ENCODE peak calls at places on chromosomes 7 and 10, in nine cellular contexts. One of them, this sample, is unnamed. For H3K4me1, the result is how much of the 10 kb centered on the place peaks cover.

GRCh38 chr10:68032113-68032512 is 43.0 kb downstream of the HERC4 start:
- DNase-seq in CD8-positive, alpha-beta T cell: no peak
- DNase-seq in CD8-positive, alpha-beta memory T cell: no peak
- DNase-seq in OCI-LY7: no peak
- DNase-seq in neural progenitor cell: no peak
- DNase-seq in hepatocyte: peak
- DNase-seq in GM23248: no peak
- DNase-seq in A549: no peak
- DNase-seq in breast epithelium: no peak
- DNase-seq in this sample: no peak

GRCh38 chr7:138538518-138538917 is 78.5 kb downstream of the TRIM24 start:
- DNase-seq in CD8-positive, alpha-beta T cell: no peak
- DNase-seq in CD8-positive, alpha-beta memory T cell: no peak
- DNase-seq in OCI-LY7: no peak
- DNase-seq in neural progenitor cell: no peak
- DNase-seq in hepatocyte: no peak
- DNase-seq in GM23248: no peak
- DNase-seq in A549: no peak
- DNase-seq in breast epithelium: no peak
- DNase-seq in this sample: no peak

GRCh38 chr10:131630772-131631258 is 270.0 kb upstream of the PPP2R2D start:
- DNase-seq in CD8-positive, alpha-beta T cell: no peak
- DNase-seq in CD8-positive, alpha-beta memory T cell: no peak
- DNase-seq in OCI-LY7: no peak
- DNase-seq in neural progenitor cell: no peak
- DNase-seq in hepatocyte: peak
- DNase-seq in GM23248: no peak
- DNase-seq in A549: no peak
- DNase-seq in breast epithelium: no peak
- DNase-seq in this sample: no peak

GRCh38 chr7:136957391-136957790 is 88.9 kb downstream of the CHRM2 start:
- DNase-seq in CD8-positive, alpha-beta T cell: no peak
- DNase-seq in CD8-positive, alpha-beta memory T cell: no peak
- DNase-seq in OCI-LY7: no peak
- DNase-seq in neural progenitor cell: no peak
- DNase-seq in hepatocyte: no peak
- DNase-seq in GM23248: peak
- DNase-seq in A549: no peak
- DNase-seq in breast epithelium: no peak
- DNase-seq in this sample: no peak

GRCh38 chr7:57646219-57646900 is 196.4 kb downstream of the ZNF716 start:
- DNase-seq in CD8-positive, alpha-beta T cell: no peak
- DNase-seq in CD8-positive, alpha-beta memory T cell: no peak
- DNase-seq in OCI-LY7: no peak
- DNase-seq in neural progenitor cell: no peak
- DNase-seq in hepatocyte: no peak
- DNase-seq in GM23248: no peak
- DNase-seq in A549: no peak
- DNase-seq in breast epithelium: no peak
- DNase-seq in this sample: no peak

GRCh38 chr10:21715531-21716195 is 181.6 kb downstream of the MLLT10 start:
- DNase-seq in CD8-positive, alpha-beta T cell: no peak
- DNase-seq in CD8-positive, alpha-beta memory T cell: no peak
- DNase-seq in OCI-LY7: no peak
- DNase-seq in neural progenitor cell: no peak
- DNase-seq in hepatocyte: no peak
- DNase-seq in GM23248: peak
- DNase-seq in A549: no peak
- DNase-seq in breast epithelium: no peak
- DNase-seq in this sample: no peak

GRCh38 chr7:28410628-28411578 is 1.4 kb upstream of the CREB5 start:
- DNase-seq in CD8-positive, alpha-beta T cell: no peak
- DNase-seq in CD8-positive, alpha-beta memory T cell: no peak
- DNase-seq in OCI-LY7: no peak
- DNase-seq in neural progenitor cell: peak
- DNase-seq in hepatocyte: peak
- DNase-seq in GM23248: peak
- DNase-seq in A549: no peak
- DNase-seq in breast epithelium: no peak
- DNase-seq in this sample: peak

GRCh38 chr7:80482938-80483337 is 28.9 kb downstream of the GNAT3 start:
- DNase-seq in CD8-positive, alpha-beta T cell: no peak
- DNase-seq in CD8-positive, alpha-beta memory T cell: no peak
- DNase-seq in OCI-LY7: no peak
- DNase-seq in neural progenitor cell: no peak
- DNase-seq in hepatocyte: no peak
- DNase-seq in GM23248: no peak
- DNase-seq in A549: no peak
- DNase-seq in breast epithelium: no peak
- DNase-seq in this sample: no peak

GRCh38 chr7:79984210-79984609 is 150.4 kb upstream of the GNAI1 start:
- DNase-seq in CD8-positive, alpha-beta T cell: no peak
- DNase-seq in CD8-positive, alpha-beta memory T cell: no peak
- DNase-seq in OCI-LY7: no peak
- DNase-seq in neural progenitor cell: no peak
- DNase-seq in hepatocyte: no peak
- DNase-seq in GM23248: peak
- DNase-seq in A549: no peak
- DNase-seq in breast epithelium: no peak
- DNase-seq in this sample: no peak

GRCh38 chr10:22760025-22760424 is 45.6 kb upstream of the PIP4K2A start:
- DNase-seq in CD8-positive, alpha-beta T cell: no peak
- DNase-seq in CD8-positive, alpha-beta memory T cell: no peak
- DNase-seq in OCI-LY7: no peak
- DNase-seq in neural progenitor cell: no peak
- DNase-seq in hepatocyte: no peak
- DNase-seq in GM23248: no peak
- DNase-seq in A549: no peak
- DNase-seq in breast epithelium: no peak
- DNase-seq in this sample: no peak

GRCh38 chr10:27742926-27743735 is 2.5 kb downstream of the MKX start:
- DNase-seq in CD8-positive, alpha-beta T cell: peak
- DNase-seq in CD8-positive, alpha-beta memory T cell: peak
- DNase-seq in OCI-LY7: no peak
- DNase-seq in neural progenitor cell: peak
- DNase-seq in hepatocyte: peak
- DNase-seq in GM23248: peak
- DNase-seq in A549: no peak
- DNase-seq in breast epithelium: no peak
- DNase-seq in this sample: peak

GRCh38 chr7:21850531-21851285 is 95.0 kb downstream of the CDCA7L start:
- DNase-seq in CD8-positive, alpha-beta T cell: no peak
- DNase-seq in CD8-positive, alpha-beta memory T cell: no peak
- DNase-seq in OCI-LY7: no peak
- DNase-seq in neural progenitor cell: no peak
- DNase-seq in hepatocyte: no peak
- DNase-seq in GM23248: peak
- DNase-seq in A549: no peak
- DNase-seq in breast epithelium: no peak
- DNase-seq in this sample: no peak

GRCh38 chr10:50992356-50992866 is 81.9 kb upstream of the PRKG1 start:
- DNase-seq in CD8-positive, alpha-beta T cell: no peak
- DNase-seq in CD8-positive, alpha-beta memory T cell: no peak
- DNase-seq in OCI-LY7: no peak
- DNase-seq in neural progenitor cell: peak
- DNase-seq in hepatocyte: no peak
- DNase-seq in GM23248: peak
- DNase-seq in A549: no peak
- DNase-seq in breast epithelium: no peak
- DNase-seq in this sample: peak

GRCh38 chr10:16381083-16381482 is 55.7 kb upstream of the PTER start:
- DNase-seq in CD8-positive, alpha-beta T cell: no peak
- DNase-seq in CD8-positive, alpha-beta memory T cell: no peak
- DNase-seq in OCI-LY7: no peak
- DNase-seq in neural progenitor cell: no peak
- DNase-seq in hepatocyte: peak
- DNase-seq in GM23248: no peak
- DNase-seq in A549: peak
- DNase-seq in breast epithelium: no peak
- DNase-seq in this sample: no peak

GRCh38 chr7:100847360-100847759 is 5.2 kb upstream of the SLC12A9 start:
- DNase-seq in CD8-positive, alpha-beta T cell: no peak
- DNase-seq in CD8-positive, alpha-beta memory T cell: no peak
- DNase-seq in OCI-LY7: no peak
- DNase-seq in neural progenitor cell: no peak
- DNase-seq in hepatocyte: no peak
- DNase-seq in GM23248: no peak
- DNase-seq in A549: no peak
- DNase-seq in breast epithelium: no peak
- DNase-seq in this sample: no peak

GRCh38 chr10:96830511-96831199 is 1.4 kb upstream of the LCOR start:
- DNase-seq in CD8-positive, alpha-beta T cell: peak
- DNase-seq in CD8-positive, alpha-beta memory T cell: peak
- DNase-seq in OCI-LY7: peak
- DNase-seq in neural progenitor cell: peak
- DNase-seq in hepatocyte: peak
- DNase-seq in GM23248: peak
- DNase-seq in A549: peak
- DNase-seq in breast epithelium: no peak
- DNase-seq in this sample: peak

GRCh38 chr7:4964506-4964905 is 5.5 kb upstream of the MMD2 start:
- DNase-seq in CD8-positive, alpha-beta T cell: no peak
- DNase-seq in CD8-positive, alpha-beta memory T cell: no peak
- DNase-seq in OCI-LY7: no peak
- DNase-seq in neural progenitor cell: no peak
- DNase-seq in hepatocyte: no peak
- DNase-seq in GM23248: no peak
- DNase-seq in A549: no peak
- DNase-seq in breast epithelium: no peak
- DNase-seq in this sample: no peak

GRCh38 chr7:127390186-127390816 is 2.2 kb downstream of the ZNF800 start:
- DNase-seq in CD8-positive, alpha-beta T cell: no peak
- DNase-seq in CD8-positive, alpha-beta memory T cell: no peak
- DNase-seq in OCI-LY7: no peak
- DNase-seq in neural progenitor cell: no peak
- DNase-seq in hepatocyte: no peak
- DNase-seq in GM23248: no peak
- DNase-seq in A549: no peak
- DNase-seq in breast epithelium: no peak
- DNase-seq in this sample: no peak
- H3K4me1 ChIP-seq in CD8-positive, alpha-beta T cell: half or more
- H3K4me1 ChIP-seq in CD8-positive, alpha-beta memory T cell: under half
- H3K4me1 ChIP-seq in OCI-LY7: under half
- H3K4me1 ChIP-seq in neural progenitor cell: under half
- H3K4me1 ChIP-seq in hepatocyte: under half
- H3K4me1 ChIP-seq in GM23248: under half
- H3K4me1 ChIP-seq in A549: under half
- H3K4me1 ChIP-seq in breast epithelium: under half
- H3K4me1 ChIP-seq in this sample: under half

DNA sequence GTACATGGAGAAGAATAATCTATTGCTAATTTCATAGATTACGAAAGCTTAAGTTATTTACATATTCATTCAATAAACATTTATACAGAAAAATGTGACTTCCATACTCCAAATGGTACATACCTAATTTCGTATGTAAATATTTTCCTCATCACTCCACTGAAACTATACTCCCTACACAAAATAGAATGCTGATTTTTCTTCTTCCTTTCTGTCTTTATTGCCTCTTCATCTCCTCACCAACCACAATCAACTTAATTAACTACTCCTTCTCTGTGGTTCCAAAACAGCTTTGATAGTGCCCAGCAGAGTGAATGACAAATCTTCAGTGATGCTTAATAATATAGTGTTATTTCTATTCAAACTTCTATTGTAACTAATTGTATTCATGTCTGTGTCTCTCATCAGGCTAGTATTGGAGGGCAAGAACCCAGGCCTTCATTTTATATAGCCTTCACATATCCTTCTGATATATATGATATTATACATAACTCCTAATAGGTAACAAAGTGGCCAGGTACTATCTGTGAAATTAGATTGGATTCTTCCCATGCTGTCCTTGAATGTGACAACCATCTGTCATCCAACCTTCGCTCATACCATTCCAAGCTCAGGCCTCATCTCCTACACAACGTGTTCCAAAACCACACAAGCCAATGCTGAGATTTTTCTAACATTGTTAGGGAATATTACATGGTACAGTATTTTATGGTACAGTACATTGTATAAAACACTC is 5.3 kb downstream of the ITGB1 start:
- DNase-seq in CD8-positive, alpha-beta T cell: no peak
- DNase-seq in CD8-positive, alpha-beta memory T cell: no peak
- DNase-seq in OCI-LY7: no peak
- DNase-seq in neural progenitor cell: no peak
- DNase-seq in hepatocyte: no peak
- DNase-seq in GM23248: no peak
- DNase-seq in A549: no peak
- DNase-seq in breast epithelium: no peak
- DNase-seq in this sample: no peak
- H3K4me3 ChIP-seq in CD8-positive, alpha-beta T cell: no peak
- H3K4me3 ChIP-seq in CD8-positive, alpha-beta memory T cell: no peak
- H3K4me3 ChIP-seq in OCI-LY7: peak
- H3K4me3 ChIP-seq in neural progenitor cell: no peak
- H3K4me3 ChIP-seq in hepatocyte: no peak
- H3K4me3 ChIP-seq in GM23248: peak
- H3K4me3 ChIP-seq in A549: peak
- H3K4me3 ChIP-seq in breast epithelium: no peak
- H3K4me3 ChIP-seq in this sample: no peak

GRCh38 chr7:50940621-50941020 is 157.9 kb upstream of the GRB10 start:
- DNase-seq in CD8-positive, alpha-beta T cell: no peak
- DNase-seq in CD8-positive, alpha-beta memory T cell: no peak
- DNase-seq in OCI-LY7: no peak
- DNase-seq in neural progenitor cell: no peak
- DNase-seq in hepatocyte: no peak
- DNase-seq in GM23248: peak
- DNase-seq in A549: no peak
- DNase-seq in breast epithelium: no peak
- DNase-seq in this sample: no peak
- H3K4me1 ChIP-seq in CD8-positive, alpha-beta T cell: under half
- H3K4me1 ChIP-seq in CD8-positive, alpha-beta memory T cell: under half
- H3K4me1 ChIP-seq in OCI-LY7: under half
- H3K4me1 ChIP-seq in neural progenitor cell: under half
- H3K4me1 ChIP-seq in hepatocyte: under half
- H3K4me1 ChIP-seq in GM23248: under half
- H3K4me1 ChIP-seq in A549: under half
- H3K4me1 ChIP-seq in breast epithelium: under half
- H3K4me1 ChIP-seq in this sample: under half

DNA sequence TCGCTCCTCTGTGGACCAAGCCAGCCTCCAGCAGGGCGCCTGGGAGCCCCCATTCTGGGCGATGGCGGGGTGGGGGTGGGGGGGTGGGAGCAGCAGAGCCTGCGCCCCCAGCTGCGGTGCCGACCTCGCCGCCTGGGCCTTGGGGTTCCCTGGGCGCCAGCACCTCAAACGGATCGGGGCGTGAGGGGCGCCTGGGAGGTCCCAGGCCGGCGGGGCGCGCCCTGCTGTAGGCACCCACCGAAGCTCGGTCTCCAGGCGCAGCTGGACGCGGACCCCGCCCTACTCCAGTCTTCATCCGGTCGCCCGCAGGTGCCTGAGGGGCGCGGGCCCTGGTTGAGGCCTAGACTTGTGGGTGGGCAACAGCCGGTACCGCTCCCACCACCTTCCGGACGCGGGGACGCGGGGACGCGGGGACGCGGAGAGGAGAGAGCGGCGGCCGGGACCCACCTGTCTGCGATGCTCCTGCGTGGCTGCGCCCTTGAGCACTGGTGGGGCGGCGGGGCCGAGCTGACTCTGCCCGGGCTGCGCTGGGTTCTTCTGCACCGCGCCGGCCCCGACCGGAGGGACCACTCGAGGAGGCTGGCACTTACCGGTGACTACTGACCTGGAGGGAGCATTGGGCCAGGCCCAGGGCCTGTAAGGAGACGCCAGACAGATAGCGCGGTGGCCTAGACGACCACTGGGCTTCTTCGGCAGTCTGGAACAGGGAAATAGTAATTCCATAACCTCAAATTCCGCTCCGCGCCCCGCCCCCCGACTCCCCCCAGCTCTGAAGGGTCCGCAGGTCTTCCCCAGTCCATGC is 5.5 kb upstream of the KCP start:
- DNase-seq in CD8-positive, alpha-beta T cell: no peak
- DNase-seq in CD8-positive, alpha-beta memory T cell: no peak
- DNase-seq in OCI-LY7: no peak
- DNase-seq in neural progenitor cell: no peak
- DNase-seq in hepatocyte: no peak
- DNase-seq in GM23248: no peak
- DNase-seq in A549: no peak
- DNase-seq in breast epithelium: peak
- DNase-seq in this sample: peak
- H3K4me3 ChIP-seq in CD8-positive, alpha-beta T cell: no peak
- H3K4me3 ChIP-seq in CD8-positive, alpha-beta memory T cell: no peak
- H3K4me3 ChIP-seq in OCI-LY7: no peak
- H3K4me3 ChIP-seq in neural progenitor cell: peak
- H3K4me3 ChIP-seq in hepatocyte: no peak
- H3K4me3 ChIP-seq in GM23248: no peak
- H3K4me3 ChIP-seq in A549: no peak
- H3K4me3 ChIP-seq in breast epithelium: no peak
- H3K4me3 ChIP-seq in this sample: no peak

This sample was measured in right cardiac atrium.